ENCODE peak calls at places on chromosomes 5 and 9, in seven cellular contexts. P is left lung, B is left ventricle myocardium inferior, C is astrocyte, E is SK-N-SH, H is psoas muscle, T is breast epithelium. X is an unnamed sample. For H3K4me1, the result is how much of the 10 kb centered on the place peaks cover.

GRCh38 chr9:76756273-76756650 is 8.0 kb upstream of the PCA3 start:
- DNase-seq in E (peak), H (peak), T (no peak), B (no peak), P (no peak), C (no peak), X (no peak)

GRCh38 chr5:52864884-52865283 is 77.2 kb downstream of the ITGA1 start:
- DNase-seq in H (no peak), C (peak), E (no peak), P (no peak), B (no peak), T (no peak), X (no peak)

GRCh38 chr9:211036-211435 is 3.6 kb upstream of the DOCK8 start:
- DNase-seq in E (no peak), B (no peak), P (no peak), T (no peak), H (no peak), C (no peak), X (no peak)

GRCh38 chr9:124218438-124219289 is 39.1 kb upstream of the NEK6 start:
- DNase-seq in E (no peak), H (peak), P (peak), T (peak), B (no peak), C (peak), X (peak)

GRCh38 chr5:137304227-137304874 is 194.8 kb downstream of the SPOCK1 start:
- DNase-seq in P (peak), T (peak), B (peak), H (no peak), C (no peak), E (no peak), X (no peak)

GRCh38 chr9:135137398-135137832 is 49.9 kb downstream of the OLFM1 start:
- DNase-seq in P (no peak), H (no peak), B (no peak), E (peak), C (no peak), T (no peak), X (no peak)

GRCh38 chr9:126587187-126588185 is 26.2 kb upstream of the LMX1B start:
- DNase-seq in C (peak), P (peak), B (peak), E (no peak), H (no peak), T (peak), X (no peak)

GRCh38 chr9:27954858-27955257 is 381.6 kb upstream of the C9orf72 start:
- DNase-seq in E (no peak), H (no peak), B (no peak), P (no peak), C (no peak), T (no peak), X (no peak)

GRCh38 chr9:72333758-72334157 is 31.2 kb downstream of the ZFAND5 start:
- DNase-seq in B (no peak), T (no peak), H (no peak), C (no peak), E (no peak), P (no peak), X (no peak)

GRCh38 chr5:59703789-59704188 is 189.7 kb downstream of the PDE4D start:
- DNase-seq in H (no peak), E (no peak), P (no peak), T (no peak), B (no peak), C (no peak), X (no peak)

DNA sequence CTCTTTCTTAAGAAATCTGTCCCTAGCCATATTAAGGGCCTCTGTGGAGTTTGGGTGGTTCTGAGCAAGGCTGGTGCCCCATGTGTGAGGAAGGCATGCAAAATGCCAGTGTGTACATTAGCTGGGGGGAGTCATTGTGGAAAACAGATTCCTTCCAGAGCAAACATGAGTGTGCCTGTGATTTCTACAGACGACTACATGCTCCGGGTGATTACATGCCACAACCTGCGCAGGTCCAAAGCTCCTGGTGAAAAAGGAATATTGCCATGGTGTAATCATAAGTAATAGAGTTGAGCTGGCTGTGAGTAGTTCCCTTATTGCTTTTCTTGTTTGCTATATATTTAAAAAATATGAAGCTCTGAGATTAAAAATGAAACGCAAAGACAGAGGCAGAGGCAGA is 102.1 kb downstream of the ACER2 start:
- DNase-seq in C (no peak), P (no peak), E (no peak), T (no peak), H (no peak), B (no peak), X (peak)
- H3K4me1 ChIP-seq in C (under half), P (under half), E (under half), T (under half), H (under half), B (under half), X (under half)

GRCh38 chr5:149775785-149776184 is 45.7 kb downstream of the PPARGC1B start:
- DNase-seq in H (no peak), T (no peak), E (no peak), P (no peak), B (no peak), C (no peak), X (no peak)
- TF ChIP-seq CTCF in H (peak), T (no peak), E (peak), P (no peak), B (peak), C (peak), X (peak)

DNA sequence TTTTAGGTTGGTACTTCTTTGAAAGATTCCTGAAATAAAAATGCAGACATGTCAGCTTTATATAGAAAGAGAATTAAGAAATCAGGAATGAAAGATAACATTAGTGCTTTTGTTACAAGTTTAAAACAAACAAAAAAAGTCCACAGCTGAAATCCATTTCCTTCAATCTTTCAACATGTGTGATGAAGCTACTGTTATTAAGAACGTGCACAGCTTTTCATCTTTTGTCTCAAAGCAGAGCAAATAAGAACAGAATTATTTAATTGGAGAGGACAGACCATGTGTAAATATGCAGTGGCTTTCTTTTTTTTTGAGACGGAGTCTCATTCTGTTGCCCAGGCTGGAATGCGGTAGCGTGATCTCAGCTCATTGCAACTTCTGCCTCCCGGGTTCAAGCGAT is 63.6 kb downstream of the FNBP1 start:
- DNase-seq in T (no peak), C (no peak), H (no peak), B (no peak), E (no peak), P (no peak), X (no peak)
- H3K4me1 ChIP-seq in T (under half), C (under half), H (under half), B (under half), E (under half), P (under half), X (under half)

GRCh38 chr5:122831984-122832383 is 13.4 kb upstream of the SNX24 start:
- DNase-seq in B (no peak), T (no peak), H (no peak), C (no peak), E (no peak), P (no peak), X (no peak)
- TF ChIP-seq CTCF in B (no peak), T (no peak), H (no peak), C (no peak), E (no peak), P (no peak), X (no peak)

DNA sequence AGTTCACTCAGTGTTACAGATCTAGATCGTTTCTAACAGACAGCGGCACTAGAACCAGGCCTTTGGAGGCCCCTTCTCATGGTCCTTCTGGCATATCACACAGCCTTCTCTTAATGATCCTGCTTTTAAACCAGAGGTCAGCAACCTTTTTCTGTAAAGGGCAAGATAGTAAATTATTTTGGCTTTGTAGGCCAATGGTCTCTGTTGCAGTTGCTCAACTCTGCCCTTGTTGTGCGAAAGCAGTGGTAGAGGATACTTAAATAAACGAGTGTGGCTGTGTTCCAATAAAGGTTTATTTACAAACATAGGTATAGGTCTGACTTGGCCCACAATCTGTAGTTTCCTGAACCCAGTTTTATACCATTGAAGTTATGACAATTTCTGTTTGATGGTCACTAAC is 47.3 kb upstream of the CD180 start:
- DNase-seq in C (no peak), P (no peak), E (no peak), H (no peak), B (no peak), T (no peak), X (no peak)
- H3K4me1 ChIP-seq in C (under half), P (under half), E (half or more), H (under half), B (under half), T (under half), X (under half)